ENCODE peak calls at places on chromosomes 5 and 9, in five cellular contexts. One of them, this sample, is unnamed.

GRCh38 chr9:5389109-5389732 is 48.5 kb downstream of the PLGRKT start:
- DNase-seq in mesenchymal stem cell: peak
- DNase-seq in GM12865: peak
- DNase-seq in NB4: peak
- DNase-seq in KG1: peak
- DNase-seq in this sample: peak

GRCh38 chr9:89929721-89930480 is 325.1 kb downstream of the GADD45G start:
- DNase-seq in mesenchymal stem cell: peak
- DNase-seq in GM12865: no peak
- DNase-seq in NB4: no peak
- DNase-seq in KG1: no peak
- DNase-seq in this sample: no peak

GRCh38 chr9:126666155-126666803 is 52.6 kb downstream of the LMX1B start:
- DNase-seq in mesenchymal stem cell: no peak
- DNase-seq in GM12865: peak
- DNase-seq in NB4: no peak
- DNase-seq in KG1: no peak
- DNase-seq in this sample: no peak

GRCh38 chr9:92668746-92669526 is 995 bp downstream of the IPPK start:
- DNase-seq in mesenchymal stem cell: peak
- DNase-seq in GM12865: peak
- DNase-seq in NB4: peak
- DNase-seq in KG1: no peak
- DNase-seq in this sample: no peak

GRCh38 chr5:126044931-126045565 is 378.2 kb upstream of the GRAMD2B start:
- DNase-seq in mesenchymal stem cell: peak
- DNase-seq in GM12865: no peak
- DNase-seq in NB4: no peak
- DNase-seq in KG1: no peak
- DNase-seq in this sample: no peak

GRCh38 chr5:82793808-82794419 is 283.3 kb downstream of the TMEM167A start:
- DNase-seq in mesenchymal stem cell: peak
- DNase-seq in GM12865: peak
- DNase-seq in NB4: peak
- DNase-seq in KG1: no peak
- DNase-seq in this sample: no peak

GRCh38 chr9:12989669-12990068 is 214.8 kb downstream of the LURAP1L start:
- DNase-seq in mesenchymal stem cell: no peak
- DNase-seq in GM12865: no peak
- DNase-seq in NB4: no peak
- DNase-seq in KG1: no peak
- DNase-seq in this sample: no peak

GRCh38 chr5:6542421-6543345 is 90.2 kb downstream of the NSUN2 start:
- DNase-seq in mesenchymal stem cell: no peak
- DNase-seq in GM12865: no peak
- DNase-seq in NB4: no peak
- DNase-seq in KG1: no peak
- DNase-seq in this sample: no peak

GRCh38 chr9:83505282-83505681 is 32.9 kb downstream of the FRMD3 start:
- DNase-seq in mesenchymal stem cell: no peak
- DNase-seq in GM12865: no peak
- DNase-seq in NB4: no peak
- DNase-seq in KG1: no peak
- DNase-seq in this sample: no peak

GRCh38 chr9:91809581-91810285 is 140.3 kb downstream of the ROR2 start:
- DNase-seq in mesenchymal stem cell: no peak
- DNase-seq in GM12865: no peak
- DNase-seq in NB4: no peak
- DNase-seq in KG1: no peak
- DNase-seq in this sample: no peak

GRCh38 chr5:176784218-176785165 is 25.9 kb upstream of the UNC5A start:
- DNase-seq in mesenchymal stem cell: peak
- DNase-seq in GM12865: no peak
- DNase-seq in NB4: no peak
- DNase-seq in KG1: no peak
- DNase-seq in this sample: no peak

GRCh38 chr9:134488901-134489280 is 152.7 kb upstream of the COL5A1 start:
- DNase-seq in mesenchymal stem cell: no peak
- DNase-seq in GM12865: no peak
- DNase-seq in NB4: no peak
- DNase-seq in KG1: no peak
- DNase-seq in this sample: no peak

GRCh38 chr9:1979815-1980367 is 35.3 kb upstream of the SMARCA2 start:
- DNase-seq in mesenchymal stem cell: no peak
- DNase-seq in GM12865: no peak
- DNase-seq in NB4: peak
- DNase-seq in KG1: no peak
- DNase-seq in this sample: peak

GRCh38 chr5:96997265-96997859 is 61.5 kb downstream of the LNPEP start:
- DNase-seq in mesenchymal stem cell: peak
- DNase-seq in GM12865: peak
- DNase-seq in NB4: peak
- DNase-seq in KG1: no peak
- DNase-seq in this sample: no peak

GRCh38 chr9:136237486-136238341 is 7.9 kb downstream of the QSOX2 start:
- DNase-seq in mesenchymal stem cell: no peak
- DNase-seq in GM12865: no peak
- DNase-seq in NB4: peak
- DNase-seq in KG1: no peak
- DNase-seq in this sample: no peak

GRCh38 chr9:99226054-99226453 is 4.0 kb downstream of the SEC61B start:
- DNase-seq in mesenchymal stem cell: no peak
- DNase-seq in GM12865: no peak
- DNase-seq in NB4: no peak
- DNase-seq in KG1: no peak
- DNase-seq in this sample: no peak